ENCODE peak calls at places on chromosomes 3 and 15, in five cellular contexts. D is heart left ventricle, Z is iPS DF 6.9, A is adrenal gland, H is breast epithelium. Q is an unnamed sample. For H3K4me1, the result is how much of the 10 kb centered on the place peaks cover.

GRCh38 chr3:150238043-150238802 is 169.9 kb upstream of the TSC22D2 start:
- DNase-seq in D (no peak), Z (no peak), A (no peak), H (no peak), Q (no peak)

GRCh38 chr3:189041482-189042090 is 130.2 kb upstream of the TPRG1 start:
- DNase-seq in D (peak), Z (peak), A (peak), H (no peak), Q (no peak)

GRCh38 chr15:55993804-55994539 is 560 bp upstream of the NEDD4 start:
- DNase-seq in D (no peak), Z (no peak), A (peak), H (no peak), Q (no peak)

GRCh38 chr15:48458876-48459275 is 127.6 kb downstream of the DUT start:
- DNase-seq in D (no peak), Z (no peak), A (no peak), H (no peak), Q (no peak)

GRCh38 chr15:97955529-97955928 is 5.0 kb upstream of the ARRDC4 start:
- DNase-seq in D (no peak), Z (no peak), A (no peak), H (no peak), Q (no peak)

GRCh38 chr3:25662921-25663320 is 1.8 kb downstream of the TOP2B start:
- DNase-seq in D (no peak), Z (no peak), A (no peak), H (no peak), Q (no peak)

GRCh38 chr3:151415289-151415688 is 30.7 kb upstream of the P2RY12 start:
- DNase-seq in D (no peak), Z (no peak), A (no peak), H (no peak), Q (no peak)

GRCh38 chr15:25240461-25241021 is 198.3 kb downstream of the UBE3A start:
- DNase-seq in D (peak), Z (no peak), A (peak), H (no peak), Q (peak)

GRCh38 chr3:50238549-50239026 is 2.6 kb downstream of the GNAI2 start:
- DNase-seq in D (peak), Z (no peak), A (peak), H (peak), Q (peak)

GRCh38 chr3:16357698-16358097 is 92.7 kb downstream of the OXNAD1 start:
- DNase-seq in D (peak), Z (no peak), A (no peak), H (no peak), Q (no peak)

GRCh38 chr3:49769516-49769915 is 16.8 kb downstream of the IP6K1 start:
- DNase-seq in D (no peak), Z (no peak), A (no peak), H (no peak), Q (no peak)

GRCh38 chr3:140186421-140186920 is 251.5 kb downstream of the CLSTN2 start:
- DNase-seq in D (peak), Z (no peak), A (peak), H (no peak), Q (no peak)

GRCh38 chr15:76172782-76173181 is 113.0 kb downstream of the TMEM266 start:
- DNase-seq in D (peak), Z (no peak), A (no peak), H (no peak), Q (no peak)

GRCh38 chr15:64349375-64349774 is 6.6 kb downstream of the CSNK1G1 start:
- DNase-seq in D (no peak), Z (no peak), A (no peak), H (no peak), Q (no peak)

GRCh38 chr3:132038198-132038825 is 3.5 kb upstream of the CPNE4 start:
- DNase-seq in D (no peak), Z (no peak), A (no peak), H (no peak), Q (no peak)

GRCh38 chr15:99108993-99109392 is 4.1 kb downstream of the SYNM start:
- DNase-seq in D (no peak), Z (no peak), A (no peak), H (no peak), Q (no peak)

GRCh38 chr3:102525624-102526023 is 90.8 kb downstream of the ZPLD1 start:
- DNase-seq in D (no peak), Z (no peak), A (no peak), H (no peak), Q (no peak)

GRCh38 chr15:72198410-72199270 is 1.1 kb upstream of the GRAMD2A start:
- DNase-seq in D (no peak), Z (no peak), A (no peak), H (no peak), Q (no peak)

GRCh38 chr15:94403246-94403824 is 172.0 kb downstream of the MCTP2 start:
- DNase-seq in D (no peak), Z (no peak), A (no peak), H (no peak), Q (no peak)

GRCh38 chr15:100521907-100522306 is 6.8 kb downstream of the CERS3 start:
- DNase-seq in D (no peak), Z (no peak), A (no peak), H (no peak), Q (no peak)

GRCh38 chr15:98002874-98003273 is 42.4 kb downstream of the ARRDC4 start:
- DNase-seq in D (no peak), Z (no peak), A (no peak), H (no peak), Q (no peak)

GRCh38 chr15:45715528-45715927 is 80.7 kb downstream of the SQOR start:
- DNase-seq in D (no peak), Z (no peak), A (no peak), H (no peak), Q (no peak)

GRCh38 chr15:99409097-99409473 is 156.7 kb upstream of the MEF2A start:
- DNase-seq in D (peak), Z (no peak), A (peak), H (peak), Q (peak)

GRCh38 chr3:145219355-145220196 is 941.4 kb downstream of the PLOD2 start:
- DNase-seq in D (no peak), Z (no peak), A (no peak), H (no peak), Q (no peak)

GRCh38 chr15:67462802-67463201 is 58.1 kb upstream of the C15orf61 start:
- DNase-seq in D (no peak), Z (no peak), A (no peak), H (no peak), Q (no peak)

GRCh38 chr3:28835751-28836150 is 445.1 kb upstream of the RBMS3 start:
- DNase-seq in D (no peak), Z (no peak), A (no peak), H (peak), Q (no peak)

GRCh38 chr3:29591579-29591978 is 310.7 kb downstream of the RBMS3 start:
- DNase-seq in D (no peak), Z (no peak), A (no peak), H (no peak), Q (no peak)

GRCh38 chr3:42037318-42037945 is 53.7 kb upstream of the TRAK1 start:
- DNase-seq in D (no peak), Z (no peak), A (peak), H (no peak), Q (no peak)

DNA sequence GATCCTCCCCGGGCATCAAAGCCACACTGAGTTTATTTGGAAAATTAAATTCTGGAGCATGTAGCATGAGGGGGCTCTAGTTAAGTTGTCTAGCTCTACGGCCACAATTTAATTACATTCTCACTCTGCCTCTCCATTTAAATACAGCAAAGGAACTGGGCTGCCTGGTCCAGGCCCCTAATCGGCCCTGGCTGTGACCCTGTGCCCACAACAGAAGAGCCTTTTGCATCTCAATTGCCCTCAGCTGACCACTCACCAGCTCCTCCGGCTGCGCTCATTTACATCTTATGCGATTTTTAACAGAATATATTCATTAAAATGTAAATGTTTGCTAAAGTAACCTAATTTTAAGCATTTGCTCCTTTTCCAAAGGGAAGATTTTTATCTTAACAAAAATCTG is 72.8 kb downstream of the MEGF11 start:
- DNase-seq in D (no peak), Z (peak), A (no peak), H (no peak), Q (no peak)
- H3K4me1 ChIP-seq in D (under half), Z (under half), A (under half), H (under half), Q (under half)

DNA sequence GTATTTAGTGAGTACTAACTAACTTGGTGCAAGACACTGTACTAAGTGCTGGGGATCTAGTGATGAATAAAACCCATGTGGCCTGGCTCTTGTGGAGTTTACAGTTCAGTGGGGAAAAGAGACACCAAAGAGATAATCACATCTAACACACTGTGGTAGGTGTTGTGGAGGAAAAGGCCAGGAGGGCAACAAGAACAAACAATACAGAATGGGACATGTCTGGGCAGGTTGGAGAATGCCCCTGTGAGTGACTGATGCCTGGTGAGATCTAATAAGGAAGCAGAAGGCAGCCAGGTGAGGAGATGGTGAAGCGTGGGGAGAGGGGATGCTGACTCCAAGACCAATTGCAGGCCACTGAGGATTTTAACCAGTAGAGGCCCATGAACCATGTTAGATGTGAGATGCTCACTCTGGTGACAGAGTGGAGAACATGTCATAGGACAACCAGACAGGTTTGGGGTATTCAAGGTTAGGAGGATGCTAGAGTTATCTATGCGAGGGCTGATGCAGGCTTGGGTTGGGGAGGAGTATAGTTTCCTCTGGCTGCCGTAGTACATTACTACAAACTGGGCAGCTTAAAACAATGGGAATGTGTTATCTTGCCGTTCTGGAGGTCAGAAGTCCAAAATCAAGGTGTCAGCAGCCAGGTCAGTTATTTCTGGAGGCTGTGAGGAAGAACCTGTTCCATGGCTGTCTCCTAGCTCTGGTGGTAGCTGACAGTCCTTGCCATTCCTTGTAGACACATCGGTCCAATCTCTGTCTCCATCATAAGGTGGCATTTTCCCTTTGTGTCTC is 81.4 kb downstream of the ARNT2 start:
- DNase-seq in D (no peak), Z (no peak), A (no peak), H (no peak), Q (no peak)
- H3K4me1 ChIP-seq in D (under half), Z (under half), A (under half), H (under half), Q (under half)

DNA sequence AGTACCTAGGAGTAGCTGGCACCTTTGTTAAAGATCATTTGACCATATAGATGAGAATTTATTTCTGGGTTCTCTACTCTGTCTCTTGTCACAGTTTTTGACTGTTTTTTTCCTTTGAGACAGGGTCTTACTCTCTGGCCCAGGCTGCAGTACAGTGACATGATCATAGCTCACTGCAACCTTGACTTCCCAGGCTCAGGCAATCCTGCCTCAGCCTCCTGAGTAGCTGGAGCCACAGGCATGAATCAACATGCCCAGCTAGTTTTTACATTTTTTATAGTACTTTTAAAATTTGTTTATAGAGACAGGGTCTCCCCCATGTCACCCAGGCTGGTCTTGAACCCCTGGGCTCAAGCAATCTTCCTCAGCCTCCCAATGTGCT is 45.0 kb downstream of the BCL2L10 start:
- DNase-seq in D (no peak), Z (no peak), A (no peak), H (no peak), Q (no peak)
- H3K4me1 ChIP-seq in D (under half), Z (under half), A (under half), H (under half), Q (under half)

GRCh38 chr15:59396660-59397059 is 24.0 kb upstream of the MYO1E start:
- DNase-seq in D (no peak), Z (no peak), A (no peak), H (no peak), Q (no peak)
- H3K4me1 ChIP-seq in D (under half), Z (under half), A (under half), H (under half), Q (under half)

DNA sequence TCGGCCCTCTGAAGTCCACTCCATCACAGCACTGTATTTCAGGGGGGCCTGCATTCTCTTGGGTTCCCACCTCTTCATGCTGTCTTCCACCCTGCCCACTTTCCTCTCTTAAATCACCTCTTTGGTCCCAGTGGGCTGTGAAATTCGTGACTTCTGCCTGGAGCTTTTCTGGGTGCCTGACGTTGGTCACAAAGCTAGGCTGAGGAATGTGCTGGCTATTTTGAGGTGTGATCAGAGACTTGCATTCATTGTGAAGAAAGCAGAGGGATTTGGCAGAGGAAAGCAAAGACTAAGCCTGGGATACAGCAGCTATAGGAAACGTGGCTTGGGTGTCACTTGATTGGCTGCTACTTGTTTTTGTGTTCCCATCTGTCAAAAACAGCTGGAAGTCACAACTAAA is 202.5 kb downstream of the SATB1 start:
- DNase-seq in D (no peak), Z (no peak), A (no peak), H (no peak), Q (no peak)
- H3K4me1 ChIP-seq in D (under half), Z (under half), A (under half), H (under half), Q (under half)

GRCh38 chr3:99500485-99500884 is 137.9 kb upstream of the COL8A1 start:
- DNase-seq in D (no peak), Z (no peak), A (no peak), H (no peak), Q (no peak)

GRCh38 chr3:99503350-99503749 is 135.0 kb upstream of the COL8A1 start:
- DNase-seq in D (no peak), Z (no peak), A (no peak), H (no peak), Q (no peak)

GRCh38 chr3:99504258-99504657 is 134.1 kb upstream of the COL8A1 start:
- DNase-seq in D (no peak), Z (no peak), A (no peak), H (no peak), Q (no peak)

GRCh38 chr3:99505200-99505599 is 133.2 kb upstream of the COL8A1 start:
- DNase-seq in D (no peak), Z (no peak), A (no peak), H (no peak), Q (no peak)

DNA sequence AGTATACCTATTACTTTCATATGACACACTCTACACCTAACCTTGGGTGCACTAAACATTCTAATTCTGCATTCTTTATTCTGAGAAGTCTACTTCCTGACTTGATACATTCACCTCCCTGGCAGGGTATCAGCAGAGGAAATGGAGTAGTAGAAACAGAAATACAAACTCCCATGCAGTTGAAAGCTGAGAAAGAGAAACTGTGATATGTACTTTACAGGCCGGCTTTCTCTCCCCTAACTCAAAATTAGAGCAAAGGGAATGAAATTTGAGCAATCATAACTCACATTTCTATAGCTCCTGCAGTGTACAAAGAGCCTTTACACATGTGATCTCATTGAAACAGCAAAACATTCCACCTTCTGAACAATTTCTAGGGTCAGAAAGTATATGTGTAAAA is 135.5 kb upstream of the COL8A1 start:
- DNase-seq in D (no peak), Z (no peak), A (no peak), H (no peak), Q (no peak)
- H3K4me1 ChIP-seq in D (under half), Z (under half), A (under half), H (under half), Q (under half)

DNA sequence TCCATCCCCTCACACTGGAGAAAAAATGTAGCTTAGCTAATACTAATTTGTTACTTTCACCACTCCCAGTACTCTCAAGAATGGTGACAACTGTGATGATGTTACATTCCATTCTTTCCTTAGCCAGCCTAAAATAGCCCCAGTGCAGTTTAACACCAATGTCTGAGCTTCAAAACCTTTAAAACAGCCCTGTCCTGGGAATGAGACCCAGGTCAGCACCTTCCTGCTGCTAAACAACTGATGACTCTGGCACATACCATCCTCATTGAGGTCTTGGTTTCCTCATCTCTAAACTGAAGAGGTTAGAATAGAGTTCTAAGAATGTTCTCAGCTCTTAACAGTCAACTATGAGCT is 3.8 kb downstream of the SCAMP2 start:
- DNase-seq in D (no peak), Z (no peak), A (no peak), H (no peak), Q (no peak)
- H3K4me1 ChIP-seq in D (under half), Z (under half), A (under half), H (under half), Q (half or more)

GRCh38 chr3:52190294-52190841 is 7.6 kb upstream of the ALAS1 start:
- DNase-seq in D (no peak), Z (no peak), A (peak), H (peak), Q (no peak)

GRCh38 chr3:52195297-52195597 is 2.7 kb upstream of the ALAS1 start:
- DNase-seq in D (no peak), Z (no peak), A (no peak), H (no peak), Q (no peak)

GRCh38 chr3:52194541-52195296 is 3.2 kb upstream of the ALAS1 start:
- DNase-seq in D (no peak), Z (no peak), A (peak), H (no peak), Q (peak)

GRCh38 chr3:52191663-52192062 is 6.3 kb upstream of the ALAS1 start:
- DNase-seq in D (no peak), Z (no peak), A (peak), H (no peak), Q (no peak)

DNA sequence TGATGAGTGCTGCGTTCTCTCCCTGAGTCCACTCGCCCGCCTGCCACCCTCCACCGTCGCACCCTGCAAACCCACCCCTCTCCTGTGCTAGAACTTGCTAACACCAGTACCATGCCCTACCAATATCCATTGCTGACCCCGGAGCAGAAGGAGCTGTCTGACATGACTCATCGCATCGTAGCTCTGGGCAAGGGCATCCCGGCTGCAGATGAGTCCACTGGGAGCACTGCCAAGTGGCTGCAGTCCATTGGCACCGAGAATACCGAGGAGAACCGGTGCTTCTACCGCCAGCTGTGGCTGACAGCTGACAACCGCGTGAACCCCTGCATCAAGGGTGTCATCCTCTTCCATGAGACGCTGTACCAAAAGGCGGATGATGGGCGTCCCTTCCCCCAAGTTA is 4.9 kb upstream of the ALAS1 start:
- DNase-seq in D (no peak), Z (no peak), A (peak), H (peak), Q (peak)
- H3K4me1 ChIP-seq in D (under half), Z (under half), A (half or more), H (under half), Q (half or more)

GRCh38 chr3:45704544-45704943 is 15.3 kb downstream of the SACM1L start:
- DNase-seq in D (no peak), Z (no peak), A (no peak), H (no peak), Q (no peak)
- H3K4me1 ChIP-seq in D (under half), Z (under half), A (under half), H (under half), Q (under half)

Q was measured in left lung.